ENCODE peak calls at places on chromosomes 4 and X, in five cellular contexts. N is astrocyte of the spinal cord, H is PC-3, Z is lung, V is BE2C. Q is an unnamed sample.

GRCh38 chr4:154184238-154184637 is 307.4 kb downstream of the DCHS2 start:
- DNase-seq in V (no peak), N (no peak), H (no peak), Z (no peak), Q (no peak)

GRCh38 chr4:46908148-46908547 is 897 bp downstream of the COX7B2 start:
- DNase-seq in N (no peak), H (no peak), V (no peak), Z (no peak), Q (no peak)

GRCh38 chr4:91127891-91128290 is 1000.7 kb downstream of the CCSER1 start:
- DNase-seq in Z (no peak), N (no peak), H (no peak), V (no peak), Q (no peak)

GRCh38 chrX:125094901-125095300 is 224.8 kb upstream of the TEX13C start:
- DNase-seq in V (no peak), N (no peak), H (no peak), Z (no peak), Q (no peak)

GRCh38 chr4:147546341-147546740 is 65.4 kb downstream of the EDNRA start:
- DNase-seq in Z (no peak), V (no peak), H (peak), N (peak), Q (peak)

GRCh38 chr4:46956451-46956850 is 36.9 kb downstream of the GABRA4 start:
- DNase-seq in N (no peak), H (no peak), Z (no peak), V (no peak), Q (no peak)

GRCh38 chr4:84467601-84468000 is 31.5 kb downstream of the NKX6-1 start:
- DNase-seq in H (no peak), V (no peak), N (no peak), Z (no peak), Q (no peak)

GRCh38 chr4:138562544-138562961 is 320.4 kb upstream of the SLC7A11 start:
- DNase-seq in V (no peak), H (peak), N (peak), Z (no peak), Q (peak)

GRCh38 chr4:185384877-185385465 is 10.8 kb downstream of the LRP2BP start:
- DNase-seq in N (no peak), Z (no peak), V (no peak), H (no peak), Q (no peak)

GRCh38 chrX:56794831-56795230 is 65.8 kb downstream of the NBDY start:
- DNase-seq in H (no peak), N (no peak), Z (peak), V (no peak), Q (no peak)

GRCh38 chr4:168857546-168858314 is 152.3 kb downstream of the CBR4 start:
- DNase-seq in H (no peak), N (peak), Z (no peak), V (no peak), Q (no peak)

GRCh38 chrX:3046253-3046909 is 5.1 kb downstream of the ARSF start:
- DNase-seq in V (no peak), Z (no peak), H (no peak), N (no peak), Q (no peak)

GRCh38 chrX:9677098-9677739 is 88.4 kb downstream of the GPR143 start:
- DNase-seq in Z (no peak), V (no peak), H (peak), N (peak), Q (peak)

GRCh38 chr4:146521543-146522097 is at the start of gene SLC10A7:
- DNase-seq in Z (peak), H (peak), N (peak), V (peak), Q (peak)

GRCh38 chr4:186149872-186150271 is 41.5 kb upstream of the CYP4V2 start:
- DNase-seq in V (peak), N (peak), H (peak), Z (no peak), Q (peak)

GRCh38 chr4:141458501-141458900 is 177.9 kb upstream of the IL15 start:
- DNase-seq in Z (no peak), H (peak), N (no peak), V (peak), Q (peak)

GRCh38 chr4:182380701-182381295 is 137.6 kb downstream of the TENM3 start:
- DNase-seq in H (no peak), V (no peak), Z (no peak), N (no peak), Q (no peak)

DNA sequence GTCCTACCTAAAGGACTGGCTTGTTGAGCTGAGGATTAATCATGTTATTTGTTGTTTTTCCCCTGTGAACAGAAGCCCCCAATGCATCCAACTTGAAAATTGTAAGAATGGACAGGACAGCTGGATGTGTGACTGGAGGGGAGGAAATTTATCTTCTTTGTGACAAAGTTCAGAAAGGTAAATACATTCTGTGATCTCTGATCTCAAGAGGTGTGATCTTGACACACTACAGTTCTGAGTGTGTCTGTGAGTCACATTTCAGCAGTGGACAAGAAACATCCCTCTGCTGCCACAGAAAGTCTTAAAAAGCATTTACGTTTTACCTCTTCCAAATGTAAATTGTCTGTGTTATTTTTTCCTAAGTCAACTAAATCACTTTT is 79.3 kb downstream of the NFKB1 start:
- DNase-seq in Z (no peak), V (no peak), H (no peak), N (no peak), Q (no peak)
- H3K4me3 ChIP-seq in Z (no peak), V (no peak), H (no peak), N (no peak), Q (no peak)

DNA sequence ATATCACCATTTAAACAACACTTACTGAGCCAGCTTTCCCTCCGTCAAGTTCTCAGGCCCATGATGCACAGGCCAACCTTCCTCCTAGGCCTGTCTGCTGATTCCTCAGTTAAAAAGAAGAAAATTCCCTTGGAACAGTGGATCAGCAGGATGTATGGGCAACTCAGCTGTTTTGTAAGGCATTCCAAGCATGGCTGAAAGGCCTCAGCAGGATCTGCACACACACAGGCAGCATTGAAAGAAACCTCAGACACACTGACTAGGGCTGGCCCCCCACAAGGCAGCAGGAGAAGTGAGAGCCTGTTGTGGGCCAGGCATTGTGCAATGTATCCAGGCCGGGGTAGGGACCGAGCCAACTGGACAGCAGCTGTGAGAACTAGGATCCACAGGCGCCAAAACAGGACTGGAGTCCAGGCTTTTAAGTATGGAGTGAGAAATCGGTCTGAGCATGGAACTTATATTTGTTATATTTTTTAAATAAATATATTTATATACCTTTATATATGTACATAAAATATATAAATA is 171.4 kb downstream of the NWD2 start:
- DNase-seq in H (no peak), V (no peak), Z (no peak), N (no peak), Q (no peak)
- TF ChIP-seq CTCF in H (no peak), V (no peak), Z (no peak), N (no peak), Q (no peak)

GRCh38 chr4:38132843-38133662 is 172.9 kb downstream of the PTTG2 start:
- DNase-seq in V (no peak), Z (no peak), H (no peak), N (no peak), Q (no peak)
- H3K4me3 ChIP-seq in V (no peak), Z (no peak), H (no peak), N (no peak), Q (no peak)

GRCh38 chrX:150683112-150683511 is 10.1 kb upstream of the MTMR1 start:
- DNase-seq in N (no peak), V (no peak), H (no peak), Z (no peak), Q (no peak)

GRCh38 chrX:150683536-150684146 is 9.6 kb upstream of the MTMR1 start:
- DNase-seq in H (peak), N (peak), V (no peak), Z (no peak), Q (peak)

GRCh38 chrX:150680974-150681373 is 12.2 kb upstream of the MTMR1 start:
- DNase-seq in V (no peak), Z (no peak), N (peak), H (peak), Q (peak)
- TF ChIP-seq CTCF in V (peak), Z (no peak), N (peak), H (peak), Q (peak)

DNA sequence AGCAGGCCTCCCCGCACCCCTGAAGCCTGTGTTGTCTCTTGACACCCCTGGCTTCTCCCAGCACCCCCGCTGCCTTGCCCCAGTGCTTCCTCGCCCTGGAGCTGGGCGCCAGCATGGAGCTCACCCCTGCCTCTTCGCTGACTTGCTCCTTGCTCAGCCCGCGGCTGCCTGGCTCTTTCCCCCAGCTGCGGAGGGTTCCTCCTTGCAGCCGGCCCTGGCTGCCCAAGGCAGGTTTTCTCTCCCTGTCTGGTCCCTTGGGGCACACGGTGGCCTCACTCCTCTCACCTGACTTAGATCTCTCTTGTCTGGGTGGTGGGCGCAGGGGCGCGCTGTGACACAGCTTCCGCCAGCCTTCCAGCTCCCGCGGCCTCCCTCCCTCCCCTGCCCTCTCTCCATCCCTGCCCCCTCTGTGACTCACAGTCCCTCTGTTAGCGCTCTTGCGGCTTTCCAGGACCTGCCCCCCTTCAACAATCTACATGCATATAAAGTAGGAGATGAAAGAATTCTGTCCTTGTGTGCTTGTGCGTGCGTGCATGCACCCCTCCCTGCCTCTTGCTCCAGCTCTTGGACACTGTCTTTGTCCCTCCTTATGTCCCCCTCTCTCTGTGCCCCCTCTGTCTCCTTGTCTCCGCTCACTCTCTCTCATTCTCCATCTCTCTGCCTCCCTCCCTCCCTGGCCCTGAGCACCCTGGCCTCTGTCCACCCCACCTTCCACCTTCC is 2.2 kb downstream of the PLXNB3 start:
- DNase-seq in H (peak), Z (no peak), N (peak), V (peak), Q (peak)
- H3K4me3 ChIP-seq in H (peak), Z (no peak), N (peak), V (peak), Q (peak)

GRCh38 chr4:2807571-2807970 is 14.7 kb downstream of the SH3BP2 start:
- DNase-seq in H (no peak), V (no peak), Z (no peak), N (no peak), Q (no peak)
- TF ChIP-seq CTCF in H (no peak), V (no peak), Z (no peak), N (no peak), Q (no peak)

GRCh38 chr4:38177792-38178665 is 217.8 kb downstream of the PTTG2 start:
- DNase-seq in N (no peak), H (no peak), Z (peak), V (no peak), Q (peak)
- H3K4me3 ChIP-seq in N (no peak), H (no peak), Z (no peak), V (no peak), Q (no peak)

GRCh38 chrX:78555401-78555980 is 103.6 kb downstream of the RTL3 start:
- DNase-seq in H (peak), V (no peak), N (peak), Z (no peak), Q (no peak)
- TF ChIP-seq CTCF in H (peak), V (no peak), N (peak), Z (peak), Q (peak)

GRCh38 chrX:107672955-107673378 is 44.7 kb downstream of the PRPS1 start:
- DNase-seq in Z (peak), H (peak), N (peak), V (peak), Q (peak)
- H3K4me3 ChIP-seq in Z (no peak), H (peak), N (no peak), V (no peak), Q (no peak)

GRCh38 chrX:79413009-79413408 is 45.9 kb upstream of the ITM2A start:
- DNase-seq in N (peak), V (no peak), Z (no peak), H (peak), Q (peak)
- TF ChIP-seq CTCF in N (peak), V (peak), Z (no peak), H (peak), Q (no peak)

Q was measured in epithelial cell of esophagus.